ENCODE peak calls at places on chromosomes 4 and X, in five cellular contexts. One of them, this sample, is unnamed.

GRCh38 chrX:112834016-112834855 is 6.4 kb downstream of the AMOT start:
- DNase-seq in NB4: no peak
- DNase-seq in IMR-90: peak
- DNase-seq in lower leg skin: no peak
- DNase-seq in HepG2: no peak
- DNase-seq in this sample: no peak

GRCh38 chr4:17786567-17786966 is 5.1 kb upstream of the FAM184B start:
- DNase-seq in NB4: peak
- DNase-seq in HepG2: no peak
- DNase-seq in IMR-90: peak
- DNase-seq in lower leg skin: no peak
- DNase-seq in this sample: no peak

GRCh38 chr4:155787113-155787710 is 28.4 kb downstream of the GUCY1B1 start:
- DNase-seq in lower leg skin: no peak
- DNase-seq in HepG2: peak
- DNase-seq in NB4: peak
- DNase-seq in IMR-90: peak
- DNase-seq in this sample: no peak

GRCh38 chr4:184103755-184104367 is 113.8 kb downstream of the ENPP6 start:
- DNase-seq in NB4: no peak
- DNase-seq in lower leg skin: no peak
- DNase-seq in IMR-90: no peak
- DNase-seq in HepG2: no peak
- DNase-seq in this sample: no peak

GRCh38 chr4:82900016-82900334 is 560 bp upstream of the THAP9 start:
- DNase-seq in HepG2: no peak
- DNase-seq in lower leg skin: no peak
- DNase-seq in NB4: peak
- DNase-seq in IMR-90: peak
- DNase-seq in this sample: no peak

GRCh38 chr4:112038861-112039260 is 106.4 kb upstream of the FAM241A start:
- DNase-seq in IMR-90: peak
- DNase-seq in lower leg skin: no peak
- DNase-seq in HepG2: no peak
- DNase-seq in NB4: peak
- DNase-seq in this sample: no peak

GRCh38 chrX:130539721-130540321 is 138.0 kb downstream of the RBMX2 start:
- DNase-seq in lower leg skin: peak
- DNase-seq in NB4: peak
- DNase-seq in IMR-90: peak
- DNase-seq in HepG2: peak
- DNase-seq in this sample: peak

GRCh38 chrX:80808854-80809493 is 703 bp downstream of the BRWD3 start:
- DNase-seq in HepG2: no peak
- DNase-seq in NB4: peak
- DNase-seq in lower leg skin: no peak
- DNase-seq in IMR-90: no peak
- DNase-seq in this sample: peak

GRCh38 chr4:47468686-47469365 is 5.3 kb upstream of the COMMD8 start:
- DNase-seq in NB4: no peak
- DNase-seq in HepG2: no peak
- DNase-seq in IMR-90: peak
- DNase-seq in lower leg skin: no peak
- DNase-seq in this sample: no peak

GRCh38 chr4:157739237-157739636 is 433.6 kb downstream of the GASK1B start:
- DNase-seq in HepG2: no peak
- DNase-seq in lower leg skin: no peak
- DNase-seq in NB4: peak
- DNase-seq in IMR-90: no peak
- DNase-seq in this sample: no peak

GRCh38 chr4:781493-782216 is 44.3 kb downstream of the CPLX1 start:
- DNase-seq in NB4: peak
- DNase-seq in lower leg skin: peak
- DNase-seq in IMR-90: peak
- DNase-seq in HepG2: peak
- DNase-seq in this sample: peak
- TF ChIP-seq POLR2A in NB4: peak
- TF ChIP-seq POLR2A in lower leg skin: no peak
- TF ChIP-seq POLR2A in IMR-90: peak
- TF ChIP-seq POLR2A in HepG2: no peak
- TF ChIP-seq POLR2A in this sample: peak

DNA sequence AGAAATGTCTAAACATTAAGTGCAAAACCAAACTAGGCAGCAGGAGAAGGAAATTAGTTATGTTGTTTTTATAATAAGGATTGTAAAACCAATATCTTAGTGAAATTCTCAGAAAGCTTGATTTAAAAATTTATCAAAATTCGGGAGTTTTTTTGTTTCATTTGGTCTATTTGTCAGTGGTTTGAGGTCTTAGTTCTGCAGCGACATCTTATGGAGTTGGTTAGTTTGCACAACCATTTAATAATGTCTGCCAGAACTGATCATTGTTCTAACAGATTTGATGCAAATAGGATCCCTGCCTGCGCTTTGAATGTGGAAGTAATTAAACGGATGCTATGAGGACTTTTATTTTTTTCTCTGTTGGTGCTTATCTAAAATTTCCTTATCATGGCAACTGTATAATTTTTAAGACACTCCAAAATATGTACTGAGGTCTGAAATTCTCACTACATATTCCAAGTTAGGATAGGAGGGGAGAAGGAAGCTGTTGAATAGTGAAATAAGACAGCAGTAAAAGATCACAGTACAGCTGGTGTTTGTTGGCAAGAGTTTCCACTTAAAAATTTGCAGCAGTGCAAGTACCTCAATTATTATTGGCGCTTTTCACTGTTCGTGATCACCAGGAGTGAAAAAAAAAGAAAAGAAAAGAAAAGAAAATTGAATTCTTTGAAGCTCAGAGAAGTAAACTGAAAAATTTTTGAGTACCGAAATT is 2521.4 kb downstream of the ARAP2 start:
- DNase-seq in NB4: no peak
- DNase-seq in IMR-90: no peak
- DNase-seq in HepG2: no peak
- DNase-seq in lower leg skin: no peak
- DNase-seq in this sample: no peak
- TF ChIP-seq CTCF in NB4: no peak
- TF ChIP-seq CTCF in IMR-90: peak
- TF ChIP-seq CTCF in HepG2: no peak
- TF ChIP-seq CTCF in lower leg skin: no peak
- TF ChIP-seq CTCF in this sample: no peak

GRCh38 chrX:72216973-72217372 is 21.9 kb downstream of the ERCC6L start:
- DNase-seq in HepG2: no peak
- DNase-seq in IMR-90: no peak
- DNase-seq in lower leg skin: no peak
- DNase-seq in NB4: no peak
- DNase-seq in this sample: no peak
- TF ChIP-seq POLR2A in HepG2: no peak
- TF ChIP-seq POLR2A in IMR-90: no peak
- TF ChIP-seq POLR2A in lower leg skin: no peak
- TF ChIP-seq POLR2A in NB4: no peak
- TF ChIP-seq POLR2A in this sample: no peak

GRCh38 chr4:90419124-90419711 is 292.0 kb downstream of the CCSER1 start:
- DNase-seq in lower leg skin: no peak
- DNase-seq in HepG2: peak
- DNase-seq in IMR-90: peak
- DNase-seq in NB4: peak
- DNase-seq in this sample: no peak
- TF ChIP-seq CTCF in lower leg skin: no peak
- TF ChIP-seq CTCF in HepG2: peak
- TF ChIP-seq CTCF in IMR-90: peak
- TF ChIP-seq CTCF in NB4: no peak
- TF ChIP-seq CTCF in this sample: peak

DNA sequence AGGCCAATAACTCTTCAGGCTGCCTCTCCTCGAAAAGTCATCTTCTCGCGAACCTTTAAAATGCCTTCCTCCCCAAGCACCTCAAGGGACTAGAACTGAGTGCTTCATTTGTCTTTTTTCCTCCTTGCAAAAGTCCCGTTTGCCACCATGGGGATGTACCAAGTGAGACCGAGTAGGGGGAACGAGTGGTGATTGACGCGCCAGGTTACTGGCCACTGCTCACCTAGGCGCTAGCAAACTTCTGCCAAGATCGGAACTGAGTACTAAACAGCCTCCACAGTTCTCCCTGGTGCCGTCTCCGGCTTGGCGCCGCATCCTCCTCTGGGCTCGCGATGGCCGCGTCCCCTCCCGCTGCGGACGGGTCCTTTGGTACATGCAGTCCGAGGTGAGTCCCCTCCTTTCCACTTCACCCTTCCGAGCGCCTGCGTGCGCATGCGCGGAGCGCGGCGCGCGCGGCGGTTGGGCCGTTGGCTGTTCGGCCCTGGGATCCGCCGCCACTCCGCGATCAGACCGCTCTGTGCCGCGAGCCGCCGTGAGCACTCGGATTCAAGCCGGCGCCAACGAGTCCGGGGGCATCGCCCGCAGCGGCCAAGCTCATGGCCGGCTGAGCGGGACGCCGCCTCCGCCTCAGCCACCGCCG is at the start of gene CDK16:
- DNase-seq in HepG2: peak
- DNase-seq in IMR-90: peak
- DNase-seq in lower leg skin: peak
- DNase-seq in NB4: peak
- DNase-seq in this sample: peak
- TF ChIP-seq POLR2A in HepG2: no peak
- TF ChIP-seq POLR2A in IMR-90: peak
- TF ChIP-seq POLR2A in lower leg skin: no peak
- TF ChIP-seq POLR2A in NB4: peak
- TF ChIP-seq POLR2A in this sample: peak

DNA sequence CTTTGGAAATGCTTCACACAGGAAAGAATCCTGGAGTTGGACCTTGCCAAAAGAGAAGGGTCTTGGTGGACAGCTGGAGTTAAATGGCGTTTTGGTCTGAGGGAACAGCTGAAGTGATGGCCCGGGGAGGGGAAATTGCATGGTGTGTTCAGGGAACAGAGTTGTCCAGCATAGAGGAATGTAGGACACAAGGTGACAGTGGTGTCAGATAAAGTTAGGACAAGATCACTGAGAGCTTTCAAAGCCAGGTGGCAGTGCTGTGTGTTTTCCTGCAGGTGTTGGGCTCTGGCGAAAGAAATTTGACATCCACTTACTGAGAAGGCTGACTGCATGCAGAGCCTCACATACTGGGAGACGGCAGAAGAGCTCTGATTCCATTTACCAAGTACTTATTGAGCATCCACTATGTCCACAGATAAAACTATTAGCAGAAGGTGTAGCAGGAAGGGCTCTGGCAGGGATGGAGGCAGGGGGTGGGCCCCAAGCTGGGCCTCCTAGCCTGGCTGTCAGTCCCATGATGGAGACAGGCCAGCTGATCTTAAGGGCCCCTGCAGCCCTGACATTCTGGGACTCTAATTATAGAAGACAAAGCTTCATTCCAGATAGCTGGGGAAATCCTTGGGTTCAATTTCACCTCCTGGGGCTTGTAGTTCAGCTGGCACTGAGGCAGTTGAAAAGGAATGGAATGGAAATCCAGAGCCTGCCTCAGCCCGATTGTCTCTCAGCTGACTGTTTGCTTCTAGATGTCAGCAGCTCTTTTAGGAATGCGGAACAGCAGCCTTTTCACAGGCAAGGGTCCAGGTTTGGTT is 150.2 kb upstream of the MAMLD1 start:
- DNase-seq in NB4: no peak
- DNase-seq in lower leg skin: no peak
- DNase-seq in HepG2: no peak
- DNase-seq in IMR-90: peak
- DNase-seq in this sample: no peak
- TF ChIP-seq CTCF in NB4: no peak
- TF ChIP-seq CTCF in lower leg skin: no peak
- TF ChIP-seq CTCF in HepG2: peak
- TF ChIP-seq CTCF in IMR-90: no peak
- TF ChIP-seq CTCF in this sample: no peak

GRCh38 chrX:123732679-123733363 is at the start of gene THOC2:
- DNase-seq in lower leg skin: peak
- DNase-seq in HepG2: peak
- DNase-seq in NB4: peak
- DNase-seq in IMR-90: peak
- DNase-seq in this sample: peak
- TF ChIP-seq POLR2A in lower leg skin: no peak
- TF ChIP-seq POLR2A in HepG2: peak
- TF ChIP-seq POLR2A in NB4: peak
- TF ChIP-seq POLR2A in IMR-90: peak
- TF ChIP-seq POLR2A in this sample: peak

This sample was measured in Peyer's patch.